ENCODE peak calls at places on chromosome 12, in nine cellular contexts. One of them, this sample, is unnamed.

GRCh38 chr12:105470102-105470501 is 139.6 kb downstream of the C12orf75 start:
- DNase-seq in IMR-90: no peak
- DNase-seq in uterus: no peak
- DNase-seq in ovary: no peak
- DNase-seq in heart left ventricle: no peak
- DNase-seq in breast epithelium: no peak
- DNase-seq in gastrocnemius medialis: no peak
- DNase-seq in HCT116: no peak
- DNase-seq in stomach: no peak
- DNase-seq in this sample: no peak

GRCh38 chr12:57131896-57132744 is 3.8 kb downstream of the LRP1 start:
- DNase-seq in gastrocnemius medialis: no peak
- DNase-seq in ovary: no peak
- DNase-seq in uterus: no peak
- DNase-seq in breast epithelium: no peak
- DNase-seq in HCT116: no peak
- DNase-seq in stomach: no peak
- DNase-seq in heart left ventricle: no peak
- DNase-seq in IMR-90: no peak
- DNase-seq in this sample: no peak

GRCh38 chr12:106956048-106956935 is 585 bp downstream of the TMEM263 start:
- DNase-seq in uterus: peak; percentile 76
- DNase-seq in gastrocnemius medialis: peak; percentile 39
- DNase-seq in ovary: peak; percentile 84
- DNase-seq in breast epithelium: peak; percentile 62
- DNase-seq in HCT116: peak; percentile 73
- DNase-seq in stomach: peak; percentile 67
- DNase-seq in heart left ventricle: peak; percentile 77
- DNase-seq in IMR-90: peak; percentile 90
- DNase-seq in this sample: peak; percentile 54

GRCh38 chr12:46754550-46754949 is 71.2 kb downstream of the SLC38A4 start:
- DNase-seq in HCT116: no peak
- DNase-seq in ovary: no peak
- DNase-seq in uterus: no peak
- DNase-seq in breast epithelium: no peak
- DNase-seq in gastrocnemius medialis: no peak
- DNase-seq in IMR-90: no peak
- DNase-seq in stomach: no peak
- DNase-seq in heart left ventricle: no peak
- DNase-seq in this sample: no peak

GRCh38 chr12:49966511-49967041 is 4.9 kb downstream of the AQP5 start:
- DNase-seq in breast epithelium: no peak
- DNase-seq in gastrocnemius medialis: no peak
- DNase-seq in heart left ventricle: no peak
- DNase-seq in stomach: no peak
- DNase-seq in IMR-90: no peak
- DNase-seq in uterus: no peak
- DNase-seq in ovary: no peak
- DNase-seq in HCT116: no peak
- DNase-seq in this sample: no peak

GRCh38 chr12:25017336-25017735 is 68.4 kb upstream of the BCAT1 start:
- DNase-seq in uterus: no peak
- DNase-seq in heart left ventricle: no peak
- DNase-seq in breast epithelium: no peak
- DNase-seq in gastrocnemius medialis: no peak
- DNase-seq in ovary: no peak
- DNase-seq in stomach: no peak
- DNase-seq in HCT116: no peak
- DNase-seq in IMR-90: peak; percentile 41
- DNase-seq in this sample: no peak

GRCh38 chr12:115891551-115891950 is 385.9 kb downstream of the MED13L start:
- DNase-seq in uterus: no peak
- DNase-seq in heart left ventricle: no peak
- DNase-seq in breast epithelium: no peak
- DNase-seq in IMR-90: no peak
- DNase-seq in ovary: no peak
- DNase-seq in gastrocnemius medialis: no peak
- DNase-seq in HCT116: no peak
- DNase-seq in stomach: no peak
- DNase-seq in this sample: no peak

GRCh38 chr12:107760207-107760816 is 625 bp downstream of the PRDM4 start:
- DNase-seq in stomach: no peak
- DNase-seq in ovary: no peak
- DNase-seq in gastrocnemius medialis: no peak
- DNase-seq in uterus: peak; percentile 19
- DNase-seq in breast epithelium: no peak
- DNase-seq in IMR-90: peak; percentile 12
- DNase-seq in HCT116: no peak
- DNase-seq in heart left ventricle: peak; percentile 69
- DNase-seq in this sample: peak; percentile 56

GRCh38 chr12:7869137-7869536 is 3.6 kb downstream of the SLC2A14 start:
- DNase-seq in uterus: no peak
- DNase-seq in breast epithelium: no peak
- DNase-seq in heart left ventricle: no peak
- DNase-seq in gastrocnemius medialis: no peak
- DNase-seq in stomach: no peak
- DNase-seq in ovary: no peak
- DNase-seq in IMR-90: peak; percentile 64
- DNase-seq in HCT116: no peak
- DNase-seq in this sample: no peak

GRCh38 chr12:122148657-122149056 is 25.4 kb downstream of the IL31 start:
- DNase-seq in heart left ventricle: no peak
- DNase-seq in HCT116: no peak
- DNase-seq in gastrocnemius medialis: no peak
- DNase-seq in stomach: no peak
- DNase-seq in breast epithelium: no peak
- DNase-seq in IMR-90: peak; percentile 86
- DNase-seq in uterus: no peak
- DNase-seq in ovary: no peak
- DNase-seq in this sample: no peak

GRCh38 chr12:126681676-126682075 is 1585.3 kb upstream of the TMEM132C start:
- DNase-seq in heart left ventricle: no peak
- DNase-seq in breast epithelium: no peak
- DNase-seq in stomach: no peak
- DNase-seq in IMR-90: no peak
- DNase-seq in gastrocnemius medialis: no peak
- DNase-seq in HCT116: no peak
- DNase-seq in ovary: no peak
- DNase-seq in uterus: no peak
- DNase-seq in this sample: no peak

GRCh38 chr12:38915783-38916182 is 10.4 kb upstream of the CPNE8 start:
- DNase-seq in breast epithelium: no peak
- DNase-seq in stomach: no peak
- DNase-seq in gastrocnemius medialis: no peak
- DNase-seq in uterus: no peak
- DNase-seq in HCT116: no peak
- DNase-seq in ovary: no peak
- DNase-seq in heart left ventricle: no peak
- DNase-seq in IMR-90: no peak
- DNase-seq in this sample: no peak

GRCh38 chr12:32379667-32380066 is 19.7 kb upstream of the FGD4 start:
- DNase-seq in breast epithelium: no peak
- DNase-seq in uterus: no peak
- DNase-seq in HCT116: no peak
- DNase-seq in gastrocnemius medialis: no peak
- DNase-seq in heart left ventricle: no peak
- DNase-seq in IMR-90: no peak
- DNase-seq in stomach: no peak
- DNase-seq in ovary: no peak
- DNase-seq in this sample: no peak

GRCh38 chr12:124727244-124727673 is 136.4 kb downstream of the SCARB1 start:
- DNase-seq in heart left ventricle: peak; percentile 89
- DNase-seq in breast epithelium: peak; percentile 83
- DNase-seq in HCT116: peak; percentile 83
- DNase-seq in gastrocnemius medialis: peak; percentile 72
- DNase-seq in uterus: peak; percentile 73
- DNase-seq in ovary: no peak
- DNase-seq in stomach: peak; percentile 43
- DNase-seq in IMR-90: no peak
- DNase-seq in this sample: peak; percentile 78

GRCh38 chr12:116609715-116610114 is 50.5 kb downstream of the MAP1LC3B2 start:
- DNase-seq in heart left ventricle: no peak
- DNase-seq in ovary: no peak
- DNase-seq in IMR-90: no peak
- DNase-seq in HCT116: no peak
- DNase-seq in breast epithelium: no peak
- DNase-seq in stomach: no peak
- DNase-seq in gastrocnemius medialis: no peak
- DNase-seq in uterus: no peak
- DNase-seq in this sample: no peak

GRCh38 chr12:133026996-133027395 is 10.3 kb upstream of the ZNF84 start:
- DNase-seq in ovary: no peak
- DNase-seq in IMR-90: no peak
- DNase-seq in breast epithelium: no peak
- DNase-seq in heart left ventricle: no peak
- DNase-seq in gastrocnemius medialis: no peak
- DNase-seq in uterus: no peak
- DNase-seq in stomach: no peak
- DNase-seq in HCT116: no peak
- DNase-seq in this sample: no peak

DNA sequence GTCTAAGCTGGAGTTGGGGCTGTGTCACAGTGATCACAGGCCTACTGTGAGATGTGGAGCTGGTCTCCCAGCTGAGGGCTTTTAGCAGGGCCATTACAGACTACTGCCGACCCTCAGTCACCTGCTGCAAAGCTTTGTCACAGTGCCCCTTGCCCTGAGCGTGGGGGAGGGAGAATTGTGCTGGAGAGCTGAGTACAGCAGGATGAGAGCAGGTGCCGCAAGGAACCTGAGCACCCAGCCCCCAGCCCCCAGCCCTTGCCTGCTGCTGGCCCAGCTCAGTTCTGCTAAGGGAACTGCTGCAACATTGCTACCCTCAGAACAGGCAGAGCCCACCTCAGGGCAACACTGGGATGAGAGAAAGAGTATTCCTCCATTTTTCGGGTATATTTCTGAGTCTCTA is 196.8 kb upstream of the FKBP4 start:
- DNase-seq in stomach: no peak
- DNase-seq in IMR-90: no peak
- DNase-seq in ovary: no peak
- DNase-seq in breast epithelium: no peak
- DNase-seq in uterus: no peak
- DNase-seq in heart left ventricle: no peak
- DNase-seq in HCT116: no peak
- DNase-seq in gastrocnemius medialis: no peak
- DNase-seq in this sample: no peak
- TF ChIP-seq POLR2A in stomach: no peak
- TF ChIP-seq POLR2A in IMR-90: no peak
- TF ChIP-seq POLR2A in ovary: no peak
- TF ChIP-seq POLR2A in breast epithelium: no peak
- TF ChIP-seq POLR2A in uterus: no peak
- TF ChIP-seq POLR2A in heart left ventricle: no peak
- TF ChIP-seq POLR2A in HCT116: no peak
- TF ChIP-seq POLR2A in gastrocnemius medialis: no peak
- TF ChIP-seq POLR2A in this sample: no peak

GRCh38 chr12:6569312-6569711 is 1.2 kb upstream of the NOP2 start:
- DNase-seq in breast epithelium: no peak
- DNase-seq in uterus: no peak
- DNase-seq in HCT116: no peak
- DNase-seq in stomach: no peak
- DNase-seq in IMR-90: no peak
- DNase-seq in ovary: no peak
- DNase-seq in gastrocnemius medialis: no peak
- DNase-seq in heart left ventricle: no peak
- DNase-seq in this sample: no peak

GRCh38 chr12:6567824-6568617 is at the start of gene NOP2:
- DNase-seq in stomach: peak; percentile 94
- DNase-seq in ovary: peak; percentile 90
- DNase-seq in IMR-90: peak; percentile 83
- DNase-seq in breast epithelium: peak; percentile 87
- DNase-seq in heart left ventricle: peak; percentile 96
- DNase-seq in HCT116: peak; percentile 66
- DNase-seq in gastrocnemius medialis: peak; percentile 80
- DNase-seq in uterus: peak; percentile 85
- DNase-seq in this sample: peak; percentile 89

GRCh38 chr12:6567112-6567680 is 895 bp downstream of the NOP2 start:
- DNase-seq in uterus: no peak
- DNase-seq in stomach: no peak
- DNase-seq in heart left ventricle: no peak
- DNase-seq in gastrocnemius medialis: no peak
- DNase-seq in ovary: no peak
- DNase-seq in breast epithelium: no peak
- DNase-seq in IMR-90: no peak
- DNase-seq in HCT116: no peak
- DNase-seq in this sample: no peak

GRCh38 chr12:6570264-6570887 is 2.3 kb upstream of the NOP2 start:
- DNase-seq in ovary: peak; percentile 44
- DNase-seq in IMR-90: no peak
- DNase-seq in breast epithelium: no peak
- DNase-seq in heart left ventricle: no peak
- DNase-seq in gastrocnemius medialis: no peak
- DNase-seq in stomach: peak; percentile 56
- DNase-seq in HCT116: peak; percentile 37
- DNase-seq in uterus: peak; percentile 34
- DNase-seq in this sample: peak; percentile 57

GRCh38 chr12:6569786-6570185 is 1.7 kb upstream of the NOP2 start:
- DNase-seq in ovary: no peak
- DNase-seq in stomach: no peak
- DNase-seq in uterus: no peak
- DNase-seq in gastrocnemius medialis: no peak
- DNase-seq in heart left ventricle: no peak
- DNase-seq in breast epithelium: no peak
- DNase-seq in IMR-90: no peak
- DNase-seq in HCT116: no peak
- DNase-seq in this sample: no peak
- H3K36me3 ChIP-seq in ovary: no peaks in the 10 kb centered on the region
- H3K36me3 ChIP-seq in stomach: peaks cover 76% of the 10 kb centered on the region
- H3K36me3 ChIP-seq in uterus: no peaks in the 10 kb centered on the region
- H3K36me3 ChIP-seq in gastrocnemius medialis: peaks cover 73% of the 10 kb centered on the region
- H3K36me3 ChIP-seq in heart left ventricle: peaks cover 77% of the 10 kb centered on the region
- H3K36me3 ChIP-seq in breast epithelium: peaks cover 8% of the 10 kb centered on the region
- H3K36me3 ChIP-seq in IMR-90: peaks cover 44% of the 10 kb centered on the region
- H3K36me3 ChIP-seq in HCT116: peaks cover 66% of the 10 kb centered on the region
- H3K36me3 ChIP-seq in this sample: no peaks in the 10 kb centered on the region

GRCh38 chr12:26274441-26275312 is 79.3 kb downstream of the SSPN start:
- DNase-seq in stomach: peak; percentile 85
- DNase-seq in ovary: peak; percentile 83
- DNase-seq in IMR-90: peak; percentile 100
- DNase-seq in uterus: peak; percentile 95
- DNase-seq in gastrocnemius medialis: peak; percentile 57
- DNase-seq in breast epithelium: peak; percentile 64
- DNase-seq in HCT116: peak; percentile 71
- DNase-seq in heart left ventricle: peak; percentile 83
- DNase-seq in this sample: peak; percentile 88
- TF ChIP-seq POLR2A in stomach: no peak
- TF ChIP-seq POLR2A in ovary: peak; percentile 45
- TF ChIP-seq POLR2A in IMR-90: no peak
- TF ChIP-seq POLR2A in uterus: peak; percentile 56
- TF ChIP-seq POLR2A in gastrocnemius medialis: peak; percentile 1
- TF ChIP-seq POLR2A in breast epithelium: no peak
- TF ChIP-seq POLR2A in HCT116: no peak
- TF ChIP-seq POLR2A in heart left ventricle: no peak
- TF ChIP-seq POLR2A in this sample: peak; percentile 23

DNA sequence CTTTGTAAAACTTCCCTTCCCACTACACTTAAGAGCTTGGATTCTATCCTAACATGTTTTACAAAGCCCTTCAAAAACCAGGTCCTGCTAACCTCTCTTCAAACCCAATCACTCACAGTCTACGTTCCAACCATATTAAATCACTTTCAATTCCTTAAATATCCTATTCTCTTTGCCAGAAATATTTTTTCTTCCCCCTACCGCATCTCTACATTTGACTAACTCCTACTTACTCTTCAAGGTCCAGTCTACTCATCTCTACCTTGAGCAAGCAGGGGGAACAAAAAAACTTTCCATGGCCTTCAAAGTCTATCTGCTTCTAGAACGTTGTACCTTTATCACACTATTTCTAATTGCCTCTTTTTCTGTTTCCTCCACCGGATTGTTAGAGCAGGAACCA is 6.1 kb downstream of the ERGIC2 start:
- DNase-seq in ovary: no peak
- DNase-seq in uterus: no peak
- DNase-seq in HCT116: no peak
- DNase-seq in IMR-90: no peak
- DNase-seq in breast epithelium: no peak
- DNase-seq in stomach: no peak
- DNase-seq in gastrocnemius medialis: no peak
- DNase-seq in heart left ventricle: no peak
- DNase-seq in this sample: no peak
- H3K36me3 ChIP-seq in ovary: no peaks in the 10 kb centered on the region
- H3K36me3 ChIP-seq in uterus: no peaks in the 10 kb centered on the region
- H3K36me3 ChIP-seq in HCT116: peaks cover 11% of the 10 kb centered on the region
- H3K36me3 ChIP-seq in IMR-90: no peaks in the 10 kb centered on the region
- H3K36me3 ChIP-seq in breast epithelium: peaks cover 3% of the 10 kb centered on the region
- H3K36me3 ChIP-seq in stomach: peaks cover 23% of the 10 kb centered on the region
- H3K36me3 ChIP-seq in gastrocnemius medialis: peaks cover 6% of the 10 kb centered on the region
- H3K36me3 ChIP-seq in heart left ventricle: peaks cover 34% of the 10 kb centered on the region
- H3K36me3 ChIP-seq in this sample: no peaks in the 10 kb centered on the region